ENCODE peak calls at places on chromosomes 1 and 21, in nine cellular contexts. K is left ventricle myocardium inferior, B is OCI-LY7, T is spleen, D is Caco-2, F is BE2C, Q is H1, X is iPS DF 6.9, R is A549. L is an unnamed sample.

GRCh38 chr1:38500891-38501290 is 358.7 kb downstream of the RRAGC start:
- DNase-seq in K (no peak), B (no peak), T (no peak), D (no peak), F (no peak), Q (no peak), X (no peak), R (no peak), L (no peak)

GRCh38 chr1:14135070-14135469 is 435.1 kb downstream of the PRDM2 start:
- DNase-seq in K (no peak), B (no peak), T (no peak), D (no peak), F (no peak), Q (no peak), X (no peak), R (no peak), L (no peak)

GRCh38 chr1:151408891-151409290 is 9.5 kb downstream of the PSMB4 start:
- DNase-seq in K (no peak), B (no peak), T (no peak), D (no peak), F (no peak), Q (no peak), X (no peak), R (no peak), L (no peak)

GRCh38 chr1:227328405-227329019 is 10.2 kb upstream of the CDC42BPA start:
- DNase-seq in K (no peak), B (no peak), T (no peak), D (no peak), F (no peak), Q (no peak), X (no peak), R (no peak), L (no peak)

GRCh38 chr1:47180603-47181094 is 9.2 kb downstream of the PDZK1IP1 start:
- DNase-seq in K (no peak), B (no peak), T (peak; percentile 19), D (no peak), F (no peak), Q (no peak), X (no peak), R (no peak), L (no peak)

GRCh38 chr1:30942326-30942978 is 33.9 kb upstream of the SDC3 start:
- DNase-seq in K (no peak), B (no peak), T (no peak), D (no peak), F (no peak), Q (no peak), X (no peak), R (no peak), L (no peak)

GRCh38 chr1:193538690-193539089 is 352.3 kb upstream of the B3GALT2 start:
- DNase-seq in K (no peak), B (no peak), T (no peak), D (no peak), F (no peak), Q (no peak), X (no peak), R (no peak), L (no peak)

GRCh38 chr1:12615166-12615915 is 2.7 kb downstream of the DHRS3 start:
- DNase-seq in K (no peak), B (no peak), T (no peak), D (no peak), F (no peak), Q (no peak), X (no peak), R (no peak), L (no peak)

GRCh38 chr1:178664278-178664677 is 60.8 kb upstream of the RALGPS2 start:
- DNase-seq in K (no peak), B (peak; percentile 85), T (peak; percentile 89), D (no peak), F (no peak), Q (no peak), X (no peak), R (no peak), L (no peak)

GRCh38 chr21:35843911-35844667 is 216.2 kb downstream of the SETD4 start:
- DNase-seq in K (no peak), B (no peak), T (no peak), D (no peak), F (no peak), Q (no peak), X (no peak), R (no peak), L (no peak)

GRCh38 chr21:14530574-14530973 is 15.5 kb downstream of the SAMSN1 start:
- DNase-seq in K (no peak), B (no peak), T (no peak), D (no peak), F (no peak), Q (no peak), X (no peak), R (no peak), L (no peak)

GRCh38 chr21:41360072-41360821 is 1.6 kb upstream of the MX2 start:
- DNase-seq in K (peak; percentile 33), B (peak; percentile 47), T (peak; percentile 80), D (no peak), F (no peak), Q (no peak), X (no peak), R (no peak), L (no peak)

GRCh38 chr1:152141971-152142584 is 16.9 kb downstream of the RPTN start:
- DNase-seq in K (peak; percentile 20), B (peak; percentile 24), T (no peak), D (peak; percentile 70), F (peak; percentile 36), Q (peak; percentile 2), X (peak; percentile 33), R (peak; percentile 38), L (peak; percentile 40)

GRCh38 chr1:44417351-44418021 is 12.4 kb downstream of the RNF220 start:
- DNase-seq in K (peak; percentile 40), B (no peak), T (peak; percentile 87), D (no peak), F (peak; percentile 28), Q (peak; percentile 76), X (no peak), R (no peak), L (no peak)

GRCh38 chr1:107679518-107679917 is 285.5 kb downstream of the VAV3 start:
- DNase-seq in K (no peak), B (no peak), T (no peak), D (no peak), F (no peak), Q (no peak), X (no peak), R (no peak), L (no peak)

GRCh38 chr1:169312084-169312954 is 55.3 kb downstream of the NME7 start:
- DNase-seq in K (no peak), B (no peak), T (no peak), D (no peak), F (no peak), Q (no peak), X (no peak), R (peak; percentile 46), L (no peak)

DNA sequence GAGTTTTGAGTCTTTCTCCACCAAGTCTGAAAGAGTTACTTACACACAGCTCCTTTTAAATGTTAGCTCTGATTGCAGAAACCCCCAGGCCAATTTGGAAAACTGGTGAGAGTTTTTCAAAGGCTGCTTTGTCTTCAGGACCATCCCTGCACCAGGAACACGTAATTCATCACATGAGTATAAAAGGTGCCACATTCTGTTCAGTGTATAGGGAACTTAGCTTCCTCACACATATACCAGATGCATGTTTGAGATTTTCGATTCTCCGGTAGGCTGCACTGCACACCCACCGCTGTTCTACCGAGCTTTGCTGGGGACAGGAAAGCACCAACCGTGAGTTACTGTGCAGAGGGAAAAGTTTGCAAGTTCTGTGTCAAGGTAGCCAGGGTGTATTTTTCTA is 28.3 kb upstream of the KCNK2 start:
- DNase-seq in K (no peak), B (no peak), T (no peak), D (no peak), F (no peak), Q (no peak), X (no peak), R (no peak), L (no peak)
- H3K4me3 ChIP-seq in K (no peak overlapping the region), B (no peak overlapping the region), T (no peak overlapping the region), D (no peak overlapping the region), F (no peak overlapping the region), Q (no peak overlapping the region), X (no peak overlapping the region), R (no peak overlapping the region), L (no peak overlapping the region)

GRCh38 chr1:232728507-232729263 is 76.5 kb upstream of the MAP10 start:
- DNase-seq in K (no peak), B (no peak), T (no peak), D (no peak), F (no peak), Q (no peak), X (no peak), R (no peak), L (no peak)

GRCh38 chr1:232722626-232723025 is 82.6 kb upstream of the MAP10 start:
- DNase-seq in K (no peak), B (no peak), T (no peak), D (no peak), F (no peak), Q (no peak), X (no peak), R (no peak), L (no peak)

GRCh38 chr1:232726048-232726779 is 79.0 kb upstream of the MAP10 start:
- DNase-seq in K (no peak), B (no peak), T (no peak), D (no peak), F (no peak), Q (no peak), X (no peak), R (no peak), L (no peak)

DNA sequence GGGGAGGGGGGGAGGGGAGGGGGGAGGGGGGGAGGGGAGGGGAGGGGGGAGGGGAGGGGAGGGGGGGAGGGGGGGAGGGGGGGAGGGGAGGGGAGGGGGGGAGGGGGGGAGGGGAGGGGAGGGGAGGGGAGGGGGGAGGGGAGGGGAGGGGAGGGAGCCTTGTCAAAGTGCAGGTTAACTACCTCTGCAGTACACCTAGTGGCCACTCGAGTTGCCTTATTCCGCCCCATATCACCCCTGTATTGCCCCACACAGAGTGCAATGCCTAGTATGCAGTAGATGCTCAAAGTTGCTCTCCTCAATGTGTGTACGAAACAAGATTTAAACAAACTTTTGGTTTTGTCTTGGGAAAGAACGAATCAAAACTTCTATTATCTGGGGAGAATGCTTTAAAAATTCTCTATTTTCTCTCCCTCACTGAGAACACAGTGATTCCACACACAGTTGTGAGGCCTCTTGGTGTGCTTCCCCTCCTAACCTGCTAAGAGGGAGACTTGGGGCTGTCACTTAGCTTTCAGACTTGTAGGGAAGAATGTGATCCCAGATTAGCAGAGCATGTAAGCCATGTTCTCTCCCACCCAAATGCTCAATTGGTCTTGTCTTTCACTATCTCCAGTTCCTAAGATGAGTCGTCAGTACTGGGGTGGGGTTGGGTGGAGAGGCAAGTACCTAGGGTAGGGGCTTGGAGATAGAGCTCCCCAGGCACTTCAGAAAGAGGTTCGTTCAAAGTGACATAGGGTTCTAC is 79.7 kb upstream of the MAP10 start:
- DNase-seq in K (no peak), B (no peak), T (no peak), D (no peak), F (no peak), Q (no peak), X (no peak), R (no peak), L (no peak)
- H3K9me3 ChIP-seq in K (no peaks in the 10 kb centered on the region), B (no peaks in the 10 kb centered on the region), T (no peaks in the 10 kb centered on the region), D (no peaks in the 10 kb centered on the region), F (no peaks in the 10 kb centered on the region), Q (no peaks in the 10 kb centered on the region), X (no peaks in the 10 kb centered on the region), R (no peaks in the 10 kb centered on the region), L (no peaks in the 10 kb centered on the region)

GRCh38 chr1:66350001-66350547 is 183.9 kb upstream of the SGIP1 start:
- DNase-seq in K (peak; percentile 40), B (peak; percentile 70), T (peak; percentile 85), D (no peak), F (no peak), Q (no peak), X (no peak), R (no peak), L (no peak)
- H3K4me3 ChIP-seq in K (peak overlapping the region; percentile 24), B (peak overlapping the region; percentile 47), T (no peak overlapping the region), D (no peak overlapping the region), F (no peak overlapping the region), Q (no peak overlapping the region), X (no peak overlapping the region), R (peak overlapping the region; percentile 5), L (no peak overlapping the region)

GRCh38 chr1:43134640-43135039 is 37.5 kb downstream of the EBNA1BP2 start:
- DNase-seq in K (no peak), B (no peak), T (no peak), D (no peak), F (no peak), Q (no peak), X (no peak), R (no peak), L (no peak)
- H3K9me3 ChIP-seq in K (peaks cover 12% of the 10 kb centered on the region), B (no peaks in the 10 kb centered on the region), T (peaks cover 3% of the 10 kb centered on the region), D (peaks cover 11% of the 10 kb centered on the region), F (no peaks in the 10 kb centered on the region), Q (peaks cover 14% of the 10 kb centered on the region), X (no peaks in the 10 kb centered on the region), R (no peaks in the 10 kb centered on the region), L (no peaks in the 10 kb centered on the region)